ENCODE peak calls at places on chromosome 20, in seven cellular contexts. G is HCT116, D is WTC11, K is nephron progenitor cell, H is heart right ventricle, R is kidney epithelial cell, F is HFFc6. S is an unnamed sample.

GRCh38 chr20:58040447-58041290 is 187.8 kb downstream of the ANKRD60 start:
- DNase-seq in G (no peak), D (no peak), K (no peak), H (no peak), R (no peak), F (no peak), S (peak)

GRCh38 chr20:35496481-35496880 is 33.0 kb downstream of the C20orf173 start:
- DNase-seq in G (no peak), D (no peak), K (no peak), H (no peak), R (no peak), F (no peak), S (no peak)

GRCh38 chr20:3751664-3752385 is 15.7 kb downstream of the ADISSP start:
- DNase-seq in G (no peak), D (peak), K (peak), H (peak), R (no peak), F (no peak), S (peak)

GRCh38 chr20:25378189-25378883 is 12.3 kb downstream of the ABHD12 start:
- DNase-seq in G (no peak), D (no peak), K (no peak), H (no peak), R (no peak), F (no peak), S (no peak)

GRCh38 chr20:3071610-3072529 is at the start of gene OXT:
- DNase-seq in G (no peak), D (peak), K (peak), H (peak), R (no peak), F (no peak), S (peak)

GRCh38 chr20:22619806-22620205 is 35.4 kb upstream of the FOXA2 start:
- DNase-seq in G (no peak), D (no peak), K (no peak), H (no peak), R (no peak), F (no peak), S (no peak)

GRCh38 chr20:14609328-14610221 is 272.2 kb upstream of the FLRT3 start:
- DNase-seq in G (no peak), D (no peak), K (no peak), H (no peak), R (peak), F (no peak), S (no peak)

GRCh38 chr20:313948-314347 is 11.4 kb upstream of the SOX12 start:
- DNase-seq in G (no peak), D (no peak), K (no peak), H (no peak), R (no peak), F (peak), S (no peak)

GRCh38 chr20:42274977-42275376 is 656.8 kb upstream of the CHD6 start:
- DNase-seq in G (no peak), D (no peak), K (no peak), H (no peak), R (no peak), F (no peak), S (peak)

GRCh38 chr20:37475258-37475657 is 45.8 kb upstream of the NNAT start:
- DNase-seq in G (no peak), D (no peak), K (no peak), H (no peak), R (no peak), F (no peak), S (no peak)

GRCh38 chr20:11941593-11942261 is 24.0 kb downstream of the BTBD3 start:
- DNase-seq in G (no peak), D (no peak), K (no peak), H (no peak), R (no peak), F (no peak), S (no peak)

GRCh38 chr20:56626367-56627121 is 2.6 kb upstream of the TFAP2C start:
- DNase-seq in G (peak), D (peak), K (peak), H (no peak), R (no peak), F (no peak), S (peak)

GRCh38 chr20:4159765-4160490 is 144.6 kb upstream of the RNF24 start:
- DNase-seq in G (no peak), D (no peak), K (no peak), H (no peak), R (peak), F (no peak), S (no peak)

GRCh38 chr20:4966826-4967751 is 34.2 kb downstream of the SLC23A2 start:
- DNase-seq in G (no peak), D (no peak), K (no peak), H (no peak), R (no peak), F (no peak), S (no peak)

GRCh38 chr20:2217857-2218529 is 77.8 kb upstream of the TGM3 start:
- DNase-seq in G (no peak), D (no peak), K (no peak), H (no peak), R (no peak), F (no peak), S (no peak)

GRCh38 chr20:48051810-48052491 is 266.7 kb upstream of the SULF2 start:
- DNase-seq in G (no peak), D (no peak), K (no peak), H (no peak), R (peak), F (peak), S (no peak)

GRCh38 chr20:21632654-21633053 is 72.8 kb upstream of the PAX1 start:
- DNase-seq in G (no peak), D (no peak), K (no peak), H (no peak), R (no peak), F (no peak), S (no peak)

GRCh38 chr20:4457566-4458543 is 263.9 kb upstream of the PRND start:
- DNase-seq in G (peak), D (no peak), K (no peak), H (no peak), R (no peak), F (no peak), S (peak)

DNA sequence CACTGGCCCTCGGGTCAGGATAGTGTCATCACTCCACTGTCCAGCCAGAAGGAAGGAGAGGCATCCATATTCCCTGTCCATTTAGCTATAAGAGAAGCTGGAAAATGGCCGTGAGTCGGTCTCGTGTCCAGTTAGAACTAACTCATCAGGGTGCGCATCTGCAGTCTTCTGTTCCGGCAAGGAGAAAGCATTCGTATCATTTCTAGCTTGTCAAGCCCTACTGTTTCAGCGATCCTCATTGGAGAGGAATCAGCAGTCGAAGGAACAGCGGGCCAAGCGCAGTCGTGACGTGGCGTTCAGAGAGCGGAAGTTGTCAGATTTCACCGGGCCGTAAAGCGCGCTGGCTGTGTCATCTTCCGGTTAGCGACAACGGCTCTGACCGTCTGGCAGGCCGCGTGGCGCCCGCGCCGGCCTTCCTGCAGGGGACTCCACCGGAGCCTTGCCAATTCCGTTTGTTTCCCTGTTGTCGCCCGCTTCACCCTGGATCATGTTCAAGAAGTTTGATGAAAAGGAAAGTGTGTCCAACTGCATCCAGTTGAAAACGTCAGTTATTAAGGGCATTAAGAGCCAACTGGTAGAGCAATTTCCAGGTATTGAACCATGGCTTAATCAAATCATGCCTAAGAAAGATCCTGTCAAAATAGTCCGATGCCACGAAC is 32.9 kb downstream of the HM13 start:
- DNase-seq in G (peak), D (peak), K (peak), H (peak), R (no peak), F (peak), S (peak)
- TF ChIP-seq CTCF in G (no peak), D (no peak), K (no peak), H (no peak), R (no peak), F (peak), S (peak)

GRCh38 chr20:45459606-45460005 is 9.9 kb upstream of the WFDC2 start:
- DNase-seq in G (no peak), D (no peak), K (no peak), H (no peak), R (no peak), F (peak), S (no peak)
- TF ChIP-seq CTCF in G (no peak), D (no peak), K (peak), H (no peak), R (peak), F (peak), S (no peak)

GRCh38 chr20:49969946-49970345 is 12.8 kb upstream of the SNAI1 start:
- DNase-seq in G (no peak), D (no peak), K (no peak), H (no peak), R (no peak), F (no peak), S (no peak)

GRCh38 chr20:49961413-49961812 is 21.4 kb upstream of the SNAI1 start:
- DNase-seq in G (no peak), D (no peak), K (no peak), H (no peak), R (no peak), F (no peak), S (no peak)

GRCh38 chr20:49965781-49966304 is 16.9 kb upstream of the SNAI1 start:
- DNase-seq in G (no peak), D (no peak), K (no peak), H (no peak), R (no peak), F (no peak), S (no peak)

GRCh38 chr20:49969234-49969633 is 13.5 kb upstream of the SNAI1 start:
- DNase-seq in G (no peak), D (no peak), K (no peak), H (no peak), R (no peak), F (no peak), S (no peak)

DNA sequence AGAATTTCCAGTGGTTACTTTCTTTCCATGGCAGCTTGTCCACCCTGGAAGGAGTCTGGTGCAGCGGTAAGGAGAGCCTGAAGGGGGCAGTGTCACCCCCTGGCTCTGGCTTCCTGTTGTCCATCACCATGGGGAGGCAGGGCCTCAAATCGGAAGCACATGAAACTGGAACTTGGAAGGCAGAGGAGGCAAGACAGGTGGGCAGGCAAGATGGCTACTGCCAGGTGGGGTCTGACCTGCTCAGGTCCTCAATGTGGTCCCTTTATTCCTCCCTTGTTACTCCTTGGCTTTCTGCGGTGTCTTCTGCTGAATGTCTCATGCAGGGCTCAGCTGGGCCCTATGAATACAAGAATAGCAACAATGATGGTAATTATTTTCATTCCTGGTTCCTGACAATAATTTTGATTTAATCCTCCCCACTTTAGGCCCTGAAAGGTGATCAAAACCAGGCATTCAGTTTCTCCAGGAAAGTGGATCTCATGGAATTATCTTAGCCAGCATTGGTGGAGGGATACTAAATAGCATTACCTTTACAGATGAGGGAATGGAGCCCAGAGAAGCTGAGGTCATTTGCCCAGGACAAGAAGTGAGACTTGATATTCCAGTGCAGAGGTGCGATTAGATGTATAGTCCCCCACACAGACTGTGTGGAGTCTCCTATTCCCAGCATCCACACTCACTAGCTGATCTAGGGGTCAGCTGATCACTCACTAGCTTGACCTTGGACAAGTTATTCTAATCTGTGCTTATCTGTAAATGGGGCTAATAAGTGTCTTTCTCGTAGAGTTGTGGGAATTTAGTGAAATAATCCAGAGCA is 17.6 kb upstream of the SNAI1 start:
- DNase-seq in G (peak), D (peak), K (peak), H (no peak), R (no peak), F (no peak), S (peak)
- TF ChIP-seq CTCF in G (peak), D (peak), K (peak), H (peak), R (peak), F (peak), S (peak)

DNA sequence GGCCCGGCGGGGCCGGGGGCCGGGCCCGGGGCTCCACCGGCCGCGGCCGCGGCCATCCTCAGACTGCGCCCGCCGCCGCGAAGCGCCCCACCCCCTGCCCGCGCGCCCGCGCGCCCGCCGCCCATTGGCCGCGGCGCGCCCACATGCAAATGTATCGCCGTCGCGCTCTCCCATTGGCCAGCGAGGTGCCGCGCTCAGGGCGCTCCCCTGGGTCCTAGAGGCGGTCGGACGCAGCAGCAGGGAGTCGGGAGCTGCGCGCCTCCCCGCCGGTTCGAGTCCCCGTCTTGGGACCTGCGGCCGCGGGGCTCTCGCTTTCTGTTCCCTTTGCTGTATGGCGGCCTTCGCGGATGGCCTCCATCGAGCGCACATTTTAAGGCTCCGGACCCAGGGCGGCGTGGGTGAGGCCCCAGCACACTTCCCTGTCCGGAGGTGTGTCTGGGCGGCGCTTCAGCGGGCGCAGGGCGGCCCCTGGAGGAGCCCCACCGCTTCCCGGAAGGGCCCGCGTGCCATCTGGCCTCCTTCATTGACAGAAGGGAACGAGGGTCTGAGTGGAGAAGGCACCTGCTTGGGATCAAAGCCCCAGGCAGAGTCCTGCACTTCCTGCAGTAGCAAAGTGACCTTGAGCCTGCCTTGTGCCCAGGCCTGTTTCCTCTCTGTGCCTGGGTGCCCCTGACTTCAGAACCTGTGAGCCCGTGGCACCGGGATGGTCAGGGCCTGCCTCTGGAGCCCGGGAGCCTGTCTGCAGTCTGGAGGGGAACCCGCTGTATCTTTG is at the start of gene CABLES2:
- DNase-seq in G (peak), D (peak), K (peak), H (peak), R (peak), F (peak), S (peak)
- TF ChIP-seq CTCF in G (no peak), D (no peak), K (no peak), H (no peak), R (no peak), F (peak), S (no peak)

GRCh38 chr20:16761305-16761829 is 13.2 kb downstream of the OTOR start:
- DNase-seq in G (peak), D (peak), K (peak), H (no peak), R (peak), F (peak), S (peak)
- TF ChIP-seq CTCF in G (peak), D (peak), K (peak), H (peak), R (peak), F (peak), S (peak)

DNA sequence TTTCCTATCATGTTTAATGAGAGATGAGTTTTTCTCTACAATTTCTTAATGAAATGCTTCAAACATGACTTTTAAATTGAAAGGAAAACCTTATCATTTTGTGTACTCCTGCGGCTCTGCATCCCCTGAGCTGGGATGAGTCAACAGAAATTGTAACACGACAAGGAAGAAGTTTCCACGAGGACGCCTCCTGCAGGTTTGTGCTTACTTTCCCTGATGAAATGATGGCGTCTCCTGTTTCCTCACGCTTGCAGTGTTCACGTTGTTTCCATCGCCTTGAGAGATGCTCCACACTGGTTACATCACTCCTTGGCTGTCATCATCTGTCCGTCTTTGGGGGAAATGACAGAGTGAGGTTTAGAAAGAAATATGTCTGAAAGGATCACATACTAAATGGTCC is 233.7 kb upstream of the ZFP64 start:
- DNase-seq in G (no peak), D (no peak), K (no peak), H (no peak), R (no peak), F (no peak), S (no peak)
- TF ChIP-seq CTCF in G (no peak), D (no peak), K (no peak), H (no peak), R (no peak), F (no peak), S (no peak)